ENCODE peak calls at places on chromosome X, in six cellular contexts. D is A673, A is heart left ventricle, E is coronary artery, P is tibial nerve, V is left lung. R is an unnamed sample.

GRCh38 chrX:3659761-3660160 is 53.7 kb downstream of the PRKX start:
- DNase-seq in D (no peak), A (no peak), E (no peak), P (no peak), V (no peak), R (no peak)

GRCh38 chrX:51569561-51569960 is 49.2 kb downstream of the CENPVL3 start:
- DNase-seq in D (no peak), A (no peak), E (no peak), P (no peak), V (no peak), R (no peak)

GRCh38 chrX:140053841-140054240 is 88.5 kb upstream of the CXorf66 start:
- DNase-seq in D (no peak), A (no peak), E (no peak), P (no peak), V (no peak), R (no peak)

GRCh38 chrX:65516756-65517155 is 17.8 kb downstream of the LAS1L start:
- DNase-seq in D (no peak), A (no peak), E (no peak), P (no peak), V (no peak), R (no peak)

GRCh38 chrX:120790118-120790517 is 85.5 kb downstream of the CT47B1 start:
- DNase-seq in D (peak), A (no peak), E (no peak), P (no peak), V (no peak), R (peak)

GRCh38 chrX:63439580-63439979 is 88.4 kb upstream of the SPIN4 start:
- DNase-seq in D (no peak), A (no peak), E (no peak), P (no peak), V (no peak), R (no peak)

GRCh38 chrX:143121471-143121870 is 95.7 kb downstream of the SPANXN4 start:
- DNase-seq in D (no peak), A (no peak), E (no peak), P (no peak), V (no peak), R (no peak)

GRCh38 chrX:65928522-65928921 is 111.4 kb downstream of the VSIG4 start:
- DNase-seq in D (no peak), A (no peak), E (no peak), P (no peak), V (no peak), R (no peak)

GRCh38 chrX:12981880-12982279 is 7.0 kb downstream of the TMSB4X start:
- DNase-seq in D (no peak), A (no peak), E (no peak), P (no peak), V (no peak), R (peak)

GRCh38 chrX:14697453-14697852 is 168.1 kb downstream of the GLRA2 start:
- DNase-seq in D (peak), A (no peak), E (no peak), P (no peak), V (no peak), R (no peak)

GRCh38 chrX:37825225-37825842 is 22.0 kb downstream of the DYNLT3 start:
- DNase-seq in D (peak), A (peak), E (no peak), P (peak), V (no peak), R (peak)

GRCh38 chrX:47862680-47863079 is 26.0 kb downstream of the ZNF81 start:
- DNase-seq in D (no peak), A (no peak), E (no peak), P (no peak), V (no peak), R (no peak)

GRCh38 chrX:155216940-155217450 is 735 bp downstream of the VBP1 start:
- DNase-seq in D (peak), A (no peak), E (no peak), P (no peak), V (no peak), R (no peak)

GRCh38 chrX:13638826-13639225 is 14.1 kb upstream of the TCEANC start:
- DNase-seq in D (no peak), A (no peak), E (no peak), P (no peak), V (no peak), R (no peak)

GRCh38 chrX:27057883-27058282 is 405.3 kb downstream of the PPP4R3C start:
- DNase-seq in D (no peak), A (no peak), E (no peak), P (no peak), V (no peak), R (no peak)

GRCh38 chrX:138082881-138083280 is 517.0 kb downstream of the ZIC3 start:
- DNase-seq in D (no peak), A (no peak), E (no peak), P (no peak), V (no peak), R (no peak)

GRCh38 chrX:40173662-40174593 is 76.2 kb upstream of the BCOR start:
- DNase-seq in D (peak), A (peak), E (no peak), P (no peak), V (peak), R (peak)

DNA sequence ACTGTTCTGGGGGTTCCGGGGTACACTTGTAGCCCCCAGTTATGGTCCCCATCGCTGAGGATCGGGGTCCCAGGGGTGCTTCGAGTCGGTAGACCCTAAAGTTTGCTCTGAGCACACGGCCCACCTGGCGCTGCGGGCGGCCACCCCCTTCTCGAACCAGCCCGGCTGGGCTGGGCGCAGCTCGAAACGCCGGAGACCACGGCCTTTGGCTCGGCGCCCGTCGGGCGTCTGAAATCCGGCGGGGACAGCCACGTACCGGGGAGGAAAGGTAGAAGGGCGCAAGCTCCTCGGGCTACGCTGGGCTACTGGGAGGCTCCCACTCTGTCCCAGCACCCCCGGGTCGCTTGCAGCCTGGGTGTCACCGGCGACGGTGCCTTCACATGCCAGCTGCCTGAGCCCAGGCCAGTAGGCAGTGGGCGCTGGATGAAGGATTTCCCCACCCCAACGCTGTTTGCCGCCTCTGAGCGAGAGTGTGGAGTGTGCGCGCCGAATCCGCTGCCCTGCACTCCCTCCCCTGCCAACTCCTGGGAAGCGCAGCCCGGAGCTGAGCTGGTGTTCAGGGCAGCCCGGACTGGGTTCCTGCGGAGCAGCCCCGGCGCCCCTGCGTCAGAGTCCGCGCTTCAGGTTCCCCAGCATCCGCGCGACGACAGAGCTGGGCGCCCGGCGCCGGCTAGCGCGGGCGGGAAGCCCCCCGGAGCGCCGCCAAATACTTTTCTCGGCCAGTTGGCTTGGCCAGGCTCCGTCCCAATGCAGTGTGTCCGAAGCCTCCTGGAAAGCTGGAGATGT is 637 bp downstream of the MAMLD1 start:
- DNase-seq in D (peak), A (peak), E (peak), P (peak), V (peak), R (peak)
- H3K4me3 ChIP-seq in D (peak), A (peak), E (peak), P (peak), V (peak), R (peak)

DNA sequence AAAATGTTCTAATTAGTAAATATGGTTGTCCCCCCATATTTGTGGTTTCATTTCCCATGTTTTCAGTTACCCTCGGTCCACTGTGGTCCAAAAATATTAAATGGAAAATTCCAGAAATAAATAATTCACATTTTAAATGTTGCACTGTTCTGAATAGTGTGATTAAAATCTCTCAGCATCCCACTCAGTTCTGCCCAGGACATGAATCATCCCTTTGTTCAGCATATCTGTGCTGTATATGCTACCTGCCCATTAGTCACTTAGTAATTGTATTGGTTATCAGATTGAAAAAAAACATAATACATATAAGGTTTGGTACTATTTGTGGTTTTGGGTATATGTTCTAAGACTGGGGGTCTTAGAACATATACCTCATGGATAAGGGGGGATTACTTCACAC is 55.1 kb upstream of the NXF3 start:
- DNase-seq in D (no peak), A (no peak), E (no peak), P (no peak), V (no peak), R (no peak)
- H3K27ac ChIP-seq in D (no peak), A (no peak), E (no peak), P (no peak), V (no peak), R (no peak)

DNA sequence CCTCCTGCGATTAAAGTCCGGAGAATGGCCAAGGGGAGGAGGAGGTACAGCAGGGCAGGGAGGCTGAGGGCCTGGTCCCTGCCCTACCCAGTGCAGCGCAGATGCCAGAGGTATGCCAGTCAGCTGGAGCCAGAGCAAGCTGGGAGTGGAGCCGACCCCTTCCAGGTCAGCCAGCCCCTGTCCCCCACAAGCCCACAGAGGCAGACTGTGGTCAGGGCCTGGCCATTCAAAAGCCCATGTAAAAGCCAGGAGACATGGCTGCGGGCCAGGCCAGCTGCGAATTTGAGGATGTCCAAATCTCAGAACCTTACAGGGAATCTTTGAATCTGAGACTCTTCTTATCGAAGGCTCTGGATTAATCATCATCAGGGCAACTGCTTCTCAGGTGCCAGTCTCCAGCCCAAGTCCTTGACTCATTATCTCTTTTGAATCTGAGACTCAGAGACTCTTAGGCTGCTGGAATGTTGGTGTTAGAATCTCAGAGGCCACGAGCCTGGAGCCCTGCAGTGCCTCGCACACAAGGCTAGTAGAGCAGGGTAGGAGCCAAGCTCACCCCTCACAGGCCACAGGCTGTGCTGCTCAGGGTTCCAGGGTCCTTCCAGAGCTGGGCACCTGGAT is 572 bp downstream of the IQSEC2 start:
- DNase-seq in D (no peak), A (peak), E (no peak), P (peak), V (no peak), R (no peak)
- H3K4me3 ChIP-seq in D (peak), A (peak), E (peak), P (peak), V (peak), R (no peak)

DNA sequence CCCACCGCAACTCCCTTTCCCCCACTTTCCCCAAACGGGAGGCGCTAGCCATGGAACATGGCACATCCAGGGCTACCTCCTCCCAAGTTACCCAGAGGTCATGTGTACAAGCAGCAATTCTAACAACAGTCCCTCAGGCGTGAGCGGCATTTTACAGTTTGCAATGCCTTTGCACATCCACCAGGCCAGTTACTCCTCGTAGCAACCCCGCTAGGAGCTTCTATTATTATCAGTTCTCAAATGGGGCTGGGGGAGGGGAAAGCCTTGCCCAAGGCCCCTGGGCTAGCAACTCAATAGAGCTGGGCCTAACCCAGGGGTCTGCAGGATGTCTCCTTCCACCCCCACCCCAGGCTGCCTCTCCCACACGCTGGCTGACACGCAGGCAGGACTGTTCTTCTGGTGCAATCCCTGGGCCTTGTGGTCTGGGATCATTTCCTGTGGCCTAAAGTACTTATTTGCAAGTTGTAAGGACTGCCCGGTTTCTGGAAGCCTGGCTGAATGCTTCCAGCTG is 27.8 kb downstream of the PJA1 start:
- DNase-seq in D (no peak), A (no peak), E (no peak), P (no peak), V (no peak), R (no peak)
- H3K27ac ChIP-seq in D (no peak), A (peak), E (peak), P (peak), V (peak), R (no peak)

DNA sequence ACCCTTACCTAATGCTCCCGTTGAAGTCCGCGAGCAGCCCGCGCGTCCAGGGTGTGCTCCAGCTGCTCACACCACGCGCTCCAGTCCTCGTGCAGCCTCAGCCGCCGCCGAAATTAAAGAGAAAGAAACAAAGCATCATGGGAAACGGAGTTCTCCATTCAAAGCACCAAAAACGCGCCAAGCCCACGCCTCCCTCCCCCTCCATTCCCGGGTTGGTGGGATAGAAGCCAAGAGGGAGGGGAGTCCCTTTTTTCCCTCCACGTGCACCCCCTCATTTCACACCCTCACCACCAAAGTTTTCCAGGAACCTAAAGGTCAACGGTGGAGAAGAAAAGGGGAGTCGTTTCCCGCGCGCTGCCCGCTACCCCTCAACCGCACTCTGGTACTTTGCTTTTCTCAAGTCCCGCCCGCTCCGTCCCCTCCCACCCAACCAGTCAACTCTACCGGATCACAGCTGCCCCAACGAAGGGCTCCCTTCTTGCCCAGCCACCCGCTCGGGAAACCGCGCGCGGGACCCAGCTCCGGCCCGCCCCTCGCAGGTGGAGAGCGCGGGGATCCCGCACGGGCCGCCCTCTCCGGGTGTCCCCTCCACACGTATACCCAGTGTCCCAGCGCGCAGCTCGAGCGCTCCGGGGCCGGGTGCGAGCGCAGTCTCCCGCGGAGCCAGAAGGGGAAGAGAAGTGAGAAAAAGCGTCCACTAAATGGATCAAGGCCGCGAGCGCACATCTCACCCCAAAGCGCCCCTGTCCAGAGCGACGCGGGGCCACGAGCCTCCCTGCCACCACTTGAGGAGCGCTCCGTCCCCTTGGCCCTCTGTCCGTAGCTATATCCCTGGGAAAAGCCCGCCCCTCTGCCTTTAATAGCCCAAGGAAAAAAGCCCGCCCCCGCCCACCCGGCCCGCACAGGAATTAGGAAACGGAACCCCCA is 65.1 kb upstream of the CCDC160 start:
- DNase-seq in D (peak), A (peak), E (no peak), P (peak), V (peak), R (peak)
- H3K4me3 ChIP-seq in D (peak), A (peak), E (peak), P (peak), V (peak), R (peak)